ENCODE peak calls at places on chromosomes 13 and 19, in six cellular contexts. One of them, this sample, is unnamed.

GRCh38 chr13:61777281-61777680 is 361.6 kb upstream of the PCDH20 start:
- DNase-seq in naive B cell: no peak
- DNase-seq in NCI-H446 treated with DMSO at 0.1 percent for 48 hours: peak; percentile 8
- DNase-seq in stimulated activated CD8-positive, alpha-beta memory T cell treated with anti-CD3 and anti-CD28 coated beads, Interleukin-15, amount 100 ng/mL, for 24 hours: no peak
- DNase-seq in stimulated activated CD4-positive, alpha-beta T cell treated with anti-CD3 and anti-CD28 coated beads, Interleukin-4, amount 100 ng/mL, for 48 hours: no peak
- DNase-seq in tibial artery: no peak
- DNase-seq in this sample: no peak

GRCh38 chr19:47229674-47230121 is 1.3 kb downstream of the BBC3 start:
- DNase-seq in naive B cell: no peak
- DNase-seq in NCI-H446 treated with DMSO at 0.1 percent for 48 hours: no peak
- DNase-seq in stimulated activated CD8-positive, alpha-beta memory T cell treated with anti-CD3 and anti-CD28 coated beads, Interleukin-15, amount 100 ng/mL, for 24 hours: no peak
- DNase-seq in stimulated activated CD4-positive, alpha-beta T cell treated with anti-CD3 and anti-CD28 coated beads, Interleukin-4, amount 100 ng/mL, for 48 hours: no peak
- DNase-seq in tibial artery: no peak
- DNase-seq in this sample: no peak

GRCh38 chr13:106466691-106467405 is 68.6 kb downstream of the EFNB2 start:
- DNase-seq in naive B cell: no peak
- DNase-seq in NCI-H446 treated with DMSO at 0.1 percent for 48 hours: no peak
- DNase-seq in stimulated activated CD8-positive, alpha-beta memory T cell treated with anti-CD3 and anti-CD28 coated beads, Interleukin-15, amount 100 ng/mL, for 24 hours: no peak
- DNase-seq in stimulated activated CD4-positive, alpha-beta T cell treated with anti-CD3 and anti-CD28 coated beads, Interleukin-4, amount 100 ng/mL, for 48 hours: no peak
- DNase-seq in tibial artery: no peak
- DNase-seq in this sample: no peak

GRCh38 chr13:111652676-111653075 is 332.2 kb downstream of the TEX29 start:
- DNase-seq in naive B cell: no peak
- DNase-seq in NCI-H446 treated with DMSO at 0.1 percent for 48 hours: no peak
- DNase-seq in stimulated activated CD8-positive, alpha-beta memory T cell treated with anti-CD3 and anti-CD28 coated beads, Interleukin-15, amount 100 ng/mL, for 24 hours: no peak
- DNase-seq in stimulated activated CD4-positive, alpha-beta T cell treated with anti-CD3 and anti-CD28 coated beads, Interleukin-4, amount 100 ng/mL, for 48 hours: no peak
- DNase-seq in tibial artery: no peak
- DNase-seq in this sample: no peak

GRCh38 chr19:53594811-53595509 is 36.8 kb upstream of the DPRX start:
- DNase-seq in naive B cell: no peak
- DNase-seq in NCI-H446 treated with DMSO at 0.1 percent for 48 hours: no peak
- DNase-seq in stimulated activated CD8-positive, alpha-beta memory T cell treated with anti-CD3 and anti-CD28 coated beads, Interleukin-15, amount 100 ng/mL, for 24 hours: no peak
- DNase-seq in stimulated activated CD4-positive, alpha-beta T cell treated with anti-CD3 and anti-CD28 coated beads, Interleukin-4, amount 100 ng/mL, for 48 hours: no peak
- DNase-seq in tibial artery: no peak
- DNase-seq in this sample: no peak

GRCh38 chr13:52615134-52615801 is 27.0 kb upstream of the HNRNPA1L2 start:
- DNase-seq in naive B cell: no peak
- DNase-seq in NCI-H446 treated with DMSO at 0.1 percent for 48 hours: no peak
- DNase-seq in stimulated activated CD8-positive, alpha-beta memory T cell treated with anti-CD3 and anti-CD28 coated beads, Interleukin-15, amount 100 ng/mL, for 24 hours: no peak
- DNase-seq in stimulated activated CD4-positive, alpha-beta T cell treated with anti-CD3 and anti-CD28 coated beads, Interleukin-4, amount 100 ng/mL, for 48 hours: no peak
- DNase-seq in tibial artery: no peak
- DNase-seq in this sample: no peak

GRCh38 chr13:48562296-48563066 is 29.6 kb upstream of the RCBTB2 start:
- DNase-seq in naive B cell: peak; percentile 84
- DNase-seq in NCI-H446 treated with DMSO at 0.1 percent for 48 hours: no peak
- DNase-seq in stimulated activated CD8-positive, alpha-beta memory T cell treated with anti-CD3 and anti-CD28 coated beads, Interleukin-15, amount 100 ng/mL, for 24 hours: no peak
- DNase-seq in stimulated activated CD4-positive, alpha-beta T cell treated with anti-CD3 and anti-CD28 coated beads, Interleukin-4, amount 100 ng/mL, for 48 hours: peak; percentile 8
- DNase-seq in tibial artery: no peak
- DNase-seq in this sample: no peak

GRCh38 chr19:7540761-7541480 is 5.4 kb downstream of the PNPLA6 start:
- DNase-seq in naive B cell: no peak
- DNase-seq in NCI-H446 treated with DMSO at 0.1 percent for 48 hours: no peak
- DNase-seq in stimulated activated CD8-positive, alpha-beta memory T cell treated with anti-CD3 and anti-CD28 coated beads, Interleukin-15, amount 100 ng/mL, for 24 hours: no peak
- DNase-seq in stimulated activated CD4-positive, alpha-beta T cell treated with anti-CD3 and anti-CD28 coated beads, Interleukin-4, amount 100 ng/mL, for 48 hours: peak; percentile 45
- DNase-seq in tibial artery: no peak
- DNase-seq in this sample: no peak

GRCh38 chr13:40657961-40658360 is 8.5 kb downstream of the FOXO1 start:
- DNase-seq in naive B cell: no peak
- DNase-seq in NCI-H446 treated with DMSO at 0.1 percent for 48 hours: no peak
- DNase-seq in stimulated activated CD8-positive, alpha-beta memory T cell treated with anti-CD3 and anti-CD28 coated beads, Interleukin-15, amount 100 ng/mL, for 24 hours: no peak
- DNase-seq in stimulated activated CD4-positive, alpha-beta T cell treated with anti-CD3 and anti-CD28 coated beads, Interleukin-4, amount 100 ng/mL, for 48 hours: no peak
- DNase-seq in tibial artery: no peak
- DNase-seq in this sample: no peak

GRCh38 chr13:40922437-40923040 is 96.6 kb downstream of the ELF1 start:
- DNase-seq in naive B cell: no peak
- DNase-seq in NCI-H446 treated with DMSO at 0.1 percent for 48 hours: no peak
- DNase-seq in stimulated activated CD8-positive, alpha-beta memory T cell treated with anti-CD3 and anti-CD28 coated beads, Interleukin-15, amount 100 ng/mL, for 24 hours: no peak
- DNase-seq in stimulated activated CD4-positive, alpha-beta T cell treated with anti-CD3 and anti-CD28 coated beads, Interleukin-4, amount 100 ng/mL, for 48 hours: no peak
- DNase-seq in tibial artery: no peak
- DNase-seq in this sample: peak; percentile 51

GRCh38 chr19:1883784-1884183 is 1.5 kb downstream of the ABHD17A start:
- DNase-seq in naive B cell: no peak
- DNase-seq in NCI-H446 treated with DMSO at 0.1 percent for 48 hours: no peak
- DNase-seq in stimulated activated CD8-positive, alpha-beta memory T cell treated with anti-CD3 and anti-CD28 coated beads, Interleukin-15, amount 100 ng/mL, for 24 hours: no peak
- DNase-seq in stimulated activated CD4-positive, alpha-beta T cell treated with anti-CD3 and anti-CD28 coated beads, Interleukin-4, amount 100 ng/mL, for 48 hours: no peak
- DNase-seq in tibial artery: no peak
- DNase-seq in this sample: no peak

GRCh38 chr19:38068851-38069250 is 155.2 kb downstream of the DPF1 start:
- DNase-seq in naive B cell: no peak
- DNase-seq in NCI-H446 treated with DMSO at 0.1 percent for 48 hours: no peak
- DNase-seq in stimulated activated CD8-positive, alpha-beta memory T cell treated with anti-CD3 and anti-CD28 coated beads, Interleukin-15, amount 100 ng/mL, for 24 hours: no peak
- DNase-seq in stimulated activated CD4-positive, alpha-beta T cell treated with anti-CD3 and anti-CD28 coated beads, Interleukin-4, amount 100 ng/mL, for 48 hours: no peak
- DNase-seq in tibial artery: no peak
- DNase-seq in this sample: no peak

GRCh38 chr13:44153536-44153935 is 220.1 kb upstream of the SERP2 start:
- DNase-seq in naive B cell: no peak
- DNase-seq in NCI-H446 treated with DMSO at 0.1 percent for 48 hours: peak; percentile 27
- DNase-seq in stimulated activated CD8-positive, alpha-beta memory T cell treated with anti-CD3 and anti-CD28 coated beads, Interleukin-15, amount 100 ng/mL, for 24 hours: no peak
- DNase-seq in stimulated activated CD4-positive, alpha-beta T cell treated with anti-CD3 and anti-CD28 coated beads, Interleukin-4, amount 100 ng/mL, for 48 hours: no peak
- DNase-seq in tibial artery: no peak
- DNase-seq in this sample: no peak

GRCh38 chr19:49069026-49069425 is 3.5 kb downstream of the KCNA7 start:
- DNase-seq in naive B cell: no peak
- DNase-seq in NCI-H446 treated with DMSO at 0.1 percent for 48 hours: no peak
- DNase-seq in stimulated activated CD8-positive, alpha-beta memory T cell treated with anti-CD3 and anti-CD28 coated beads, Interleukin-15, amount 100 ng/mL, for 24 hours: no peak
- DNase-seq in stimulated activated CD4-positive, alpha-beta T cell treated with anti-CD3 and anti-CD28 coated beads, Interleukin-4, amount 100 ng/mL, for 48 hours: no peak
- DNase-seq in tibial artery: no peak
- DNase-seq in this sample: no peak

GRCh38 chr13:108425056-108425455 is 155.5 kb downstream of the TNFSF13B start:
- DNase-seq in naive B cell: no peak
- DNase-seq in NCI-H446 treated with DMSO at 0.1 percent for 48 hours: no peak
- DNase-seq in stimulated activated CD8-positive, alpha-beta memory T cell treated with anti-CD3 and anti-CD28 coated beads, Interleukin-15, amount 100 ng/mL, for 24 hours: no peak
- DNase-seq in stimulated activated CD4-positive, alpha-beta T cell treated with anti-CD3 and anti-CD28 coated beads, Interleukin-4, amount 100 ng/mL, for 48 hours: no peak
- DNase-seq in tibial artery: no peak
- DNase-seq in this sample: no peak

GRCh38 chr13:111036665-111037064 is 78.4 kb upstream of the ARHGEF7 start:
- DNase-seq in naive B cell: no peak
- DNase-seq in NCI-H446 treated with DMSO at 0.1 percent for 48 hours: no peak
- DNase-seq in stimulated activated CD8-positive, alpha-beta memory T cell treated with anti-CD3 and anti-CD28 coated beads, Interleukin-15, amount 100 ng/mL, for 24 hours: no peak
- DNase-seq in stimulated activated CD4-positive, alpha-beta T cell treated with anti-CD3 and anti-CD28 coated beads, Interleukin-4, amount 100 ng/mL, for 48 hours: no peak
- DNase-seq in tibial artery: no peak
- DNase-seq in this sample: no peak

GRCh38 chr13:89740994-89741678 is 1606.4 kb upstream of the MIR17HG start:
- DNase-seq in naive B cell: no peak
- DNase-seq in NCI-H446 treated with DMSO at 0.1 percent for 48 hours: no peak
- DNase-seq in stimulated activated CD8-positive, alpha-beta memory T cell treated with anti-CD3 and anti-CD28 coated beads, Interleukin-15, amount 100 ng/mL, for 24 hours: no peak
- DNase-seq in stimulated activated CD4-positive, alpha-beta T cell treated with anti-CD3 and anti-CD28 coated beads, Interleukin-4, amount 100 ng/mL, for 48 hours: no peak
- DNase-seq in tibial artery: no peak
- DNase-seq in this sample: peak; percentile 40

GRCh38 chr19:35992902-35993765 is 1.9 kb upstream of the SDHAF1 start:
- DNase-seq in naive B cell: no peak
- DNase-seq in NCI-H446 treated with DMSO at 0.1 percent for 48 hours: no peak
- DNase-seq in stimulated activated CD8-positive, alpha-beta memory T cell treated with anti-CD3 and anti-CD28 coated beads, Interleukin-15, amount 100 ng/mL, for 24 hours: no peak
- DNase-seq in stimulated activated CD4-positive, alpha-beta T cell treated with anti-CD3 and anti-CD28 coated beads, Interleukin-4, amount 100 ng/mL, for 48 hours: no peak
- DNase-seq in tibial artery: no peak
- DNase-seq in this sample: no peak

GRCh38 chr19:19488041-19488874 is 27.1 kb downstream of the TSSK6 start:
- DNase-seq in naive B cell: no peak
- DNase-seq in NCI-H446 treated with DMSO at 0.1 percent for 48 hours: no peak
- DNase-seq in stimulated activated CD8-positive, alpha-beta memory T cell treated with anti-CD3 and anti-CD28 coated beads, Interleukin-15, amount 100 ng/mL, for 24 hours: no peak
- DNase-seq in stimulated activated CD4-positive, alpha-beta T cell treated with anti-CD3 and anti-CD28 coated beads, Interleukin-4, amount 100 ng/mL, for 48 hours: no peak
- DNase-seq in tibial artery: no peak
- DNase-seq in this sample: no peak

GRCh38 chr19:17751103-17751911 is at the start of gene FCHO1:
- DNase-seq in naive B cell: peak; percentile 93
- DNase-seq in NCI-H446 treated with DMSO at 0.1 percent for 48 hours: no peak
- DNase-seq in stimulated activated CD8-positive, alpha-beta memory T cell treated with anti-CD3 and anti-CD28 coated beads, Interleukin-15, amount 100 ng/mL, for 24 hours: peak; percentile 59
- DNase-seq in stimulated activated CD4-positive, alpha-beta T cell treated with anti-CD3 and anti-CD28 coated beads, Interleukin-4, amount 100 ng/mL, for 48 hours: peak; percentile 72
- DNase-seq in tibial artery: peak; percentile 71
- DNase-seq in this sample: peak; percentile 74

GRCh38 chr13:42114912-42115311 is 66.5 kb downstream of the DGKH start:
- DNase-seq in naive B cell: no peak
- DNase-seq in NCI-H446 treated with DMSO at 0.1 percent for 48 hours: no peak
- DNase-seq in stimulated activated CD8-positive, alpha-beta memory T cell treated with anti-CD3 and anti-CD28 coated beads, Interleukin-15, amount 100 ng/mL, for 24 hours: no peak
- DNase-seq in stimulated activated CD4-positive, alpha-beta T cell treated with anti-CD3 and anti-CD28 coated beads, Interleukin-4, amount 100 ng/mL, for 48 hours: no peak
- DNase-seq in tibial artery: no peak
- DNase-seq in this sample: no peak

GRCh38 chr19:28023064-28023463 is 1189.9 kb downstream of the UQCRFS1 start:
- DNase-seq in naive B cell: no peak
- DNase-seq in NCI-H446 treated with DMSO at 0.1 percent for 48 hours: no peak
- DNase-seq in stimulated activated CD8-positive, alpha-beta memory T cell treated with anti-CD3 and anti-CD28 coated beads, Interleukin-15, amount 100 ng/mL, for 24 hours: no peak
- DNase-seq in stimulated activated CD4-positive, alpha-beta T cell treated with anti-CD3 and anti-CD28 coated beads, Interleukin-4, amount 100 ng/mL, for 48 hours: no peak
- DNase-seq in tibial artery: no peak
- DNase-seq in this sample: no peak

GRCh38 chr19:23972161-23972560 is 57.5 kb downstream of the ZNF726 start:
- DNase-seq in naive B cell: no peak
- DNase-seq in NCI-H446 treated with DMSO at 0.1 percent for 48 hours: no peak
- DNase-seq in stimulated activated CD8-positive, alpha-beta memory T cell treated with anti-CD3 and anti-CD28 coated beads, Interleukin-15, amount 100 ng/mL, for 24 hours: no peak
- DNase-seq in stimulated activated CD4-positive, alpha-beta T cell treated with anti-CD3 and anti-CD28 coated beads, Interleukin-4, amount 100 ng/mL, for 48 hours: no peak
- DNase-seq in tibial artery: no peak
- DNase-seq in this sample: no peak

GRCh38 chr19:45477713-45478453 is 10.1 kb downstream of the FOSB start:
- DNase-seq in naive B cell: no peak
- DNase-seq in NCI-H446 treated with DMSO at 0.1 percent for 48 hours: peak; percentile 75
- DNase-seq in stimulated activated CD8-positive, alpha-beta memory T cell treated with anti-CD3 and anti-CD28 coated beads, Interleukin-15, amount 100 ng/mL, for 24 hours: no peak
- DNase-seq in stimulated activated CD4-positive, alpha-beta T cell treated with anti-CD3 and anti-CD28 coated beads, Interleukin-4, amount 100 ng/mL, for 48 hours: no peak
- DNase-seq in tibial artery: no peak
- DNase-seq in this sample: peak; percentile 83

GRCh38 chr13:39336207-39336606 is 266.8 kb downstream of the LHFPL6 start:
- DNase-seq in naive B cell: no peak
- DNase-seq in NCI-H446 treated with DMSO at 0.1 percent for 48 hours: no peak
- DNase-seq in stimulated activated CD8-positive, alpha-beta memory T cell treated with anti-CD3 and anti-CD28 coated beads, Interleukin-15, amount 100 ng/mL, for 24 hours: no peak
- DNase-seq in stimulated activated CD4-positive, alpha-beta T cell treated with anti-CD3 and anti-CD28 coated beads, Interleukin-4, amount 100 ng/mL, for 48 hours: no peak
- DNase-seq in tibial artery: no peak
- DNase-seq in this sample: no peak

GRCh38 chr13:79637086-79637763 is 156.3 kb downstream of the NDFIP2 start:
- DNase-seq in naive B cell: no peak
- DNase-seq in NCI-H446 treated with DMSO at 0.1 percent for 48 hours: no peak
- DNase-seq in stimulated activated CD8-positive, alpha-beta memory T cell treated with anti-CD3 and anti-CD28 coated beads, Interleukin-15, amount 100 ng/mL, for 24 hours: no peak
- DNase-seq in stimulated activated CD4-positive, alpha-beta T cell treated with anti-CD3 and anti-CD28 coated beads, Interleukin-4, amount 100 ng/mL, for 48 hours: no peak
- DNase-seq in tibial artery: no peak
- DNase-seq in this sample: no peak

GRCh38 chr13:98343461-98343860 is 166.4 kb upstream of the RNF113B start:
- DNase-seq in naive B cell: no peak
- DNase-seq in NCI-H446 treated with DMSO at 0.1 percent for 48 hours: no peak
- DNase-seq in stimulated activated CD8-positive, alpha-beta memory T cell treated with anti-CD3 and anti-CD28 coated beads, Interleukin-15, amount 100 ng/mL, for 24 hours: no peak
- DNase-seq in stimulated activated CD4-positive, alpha-beta T cell treated with anti-CD3 and anti-CD28 coated beads, Interleukin-4, amount 100 ng/mL, for 48 hours: no peak
- DNase-seq in tibial artery: no peak
- DNase-seq in this sample: no peak

GRCh38 chr19:39563408-39563807 is 23.4 kb upstream of the EID2 start:
- DNase-seq in naive B cell: no peak
- DNase-seq in NCI-H446 treated with DMSO at 0.1 percent for 48 hours: no peak
- DNase-seq in stimulated activated CD8-positive, alpha-beta memory T cell treated with anti-CD3 and anti-CD28 coated beads, Interleukin-15, amount 100 ng/mL, for 24 hours: no peak
- DNase-seq in stimulated activated CD4-positive, alpha-beta T cell treated with anti-CD3 and anti-CD28 coated beads, Interleukin-4, amount 100 ng/mL, for 48 hours: no peak
- DNase-seq in tibial artery: no peak
- DNase-seq in this sample: no peak

GRCh38 chr13:100542546-100543156 is 45.9 kb downstream of the GGACT start:
- DNase-seq in naive B cell: peak; percentile 37
- DNase-seq in NCI-H446 treated with DMSO at 0.1 percent for 48 hours: peak; percentile 21
- DNase-seq in stimulated activated CD8-positive, alpha-beta memory T cell treated with anti-CD3 and anti-CD28 coated beads, Interleukin-15, amount 100 ng/mL, for 24 hours: no peak
- DNase-seq in stimulated activated CD4-positive, alpha-beta T cell treated with anti-CD3 and anti-CD28 coated beads, Interleukin-4, amount 100 ng/mL, for 48 hours: no peak
- DNase-seq in tibial artery: no peak
- DNase-seq in this sample: no peak

This sample was measured in aorta.